ENCODE peak calls at places on chromosomes 5 and 9, in six cellular contexts. P is GM20000, B is NCI-H1092, W is astrocyte of the cerebellum, U is coronary artery, F is hypothalamus. Y is an unnamed sample.

GRCh38 chr5:43400082-43400481 is 12.1 kb downstream of the CCL28 start:
- DNase-seq in P (no peak), W (no peak), B (no peak), U (no peak), F (no peak), Y (peak)

GRCh38 chr5:157918811-157919742 is 60.1 kb upstream of the CLINT1 start:
- DNase-seq in U (no peak), B (no peak), W (no peak), P (no peak), F (no peak), Y (peak)

GRCh38 chr9:99822596-99823391 is 1.1 kb downstream of the NR4A3 start:
- DNase-seq in W (no peak), P (peak), U (peak), F (peak), B (peak), Y (peak)

GRCh38 chr5:74372051-74372450 is 268.5 kb downstream of the ENC1 start:
- DNase-seq in U (no peak), F (no peak), B (no peak), W (no peak), P (no peak), Y (no peak)

GRCh38 chr9:111150241-111150640 is 112.0 kb upstream of the LPAR1 start:
- DNase-seq in U (no peak), P (no peak), B (no peak), W (no peak), F (no peak), Y (no peak)

GRCh38 chr9:116572095-116572748 is 114.9 kb upstream of the TRIM32 start:
- DNase-seq in F (peak), P (peak), B (peak), W (peak), U (peak), Y (peak)

GRCh38 chr9:81848472-81848871 is 79.8 kb upstream of the SPATA31D4 start:
- DNase-seq in P (no peak), W (no peak), U (no peak), F (no peak), B (no peak), Y (no peak)

GRCh38 chr5:80255425-80255751 is 460 bp downstream of the SERINC5 start:
- DNase-seq in W (no peak), P (no peak), U (peak), B (no peak), F (peak), Y (peak)

GRCh38 chr9:78539904-78540303 is 243.0 kb downstream of the PSAT1 start:
- DNase-seq in P (no peak), U (no peak), B (peak), W (peak), F (no peak), Y (no peak)

GRCh38 chr9:114345493-114346065 is 15.9 kb downstream of the ORM2 start:
- DNase-seq in U (no peak), F (no peak), W (no peak), P (peak), B (no peak), Y (no peak)

GRCh38 chr5:150297236-150297890 is 5.3 kb downstream of the ARSI start:
- DNase-seq in W (no peak), U (no peak), P (no peak), F (no peak), B (no peak), Y (no peak)

GRCh38 chr5:177234761-177235315 is 68.7 kb downstream of the RAB24 start:
- DNase-seq in P (no peak), F (no peak), B (no peak), U (no peak), W (no peak), Y (no peak)

Y was measured in KBM-7.